ENCODE peak calls at places on chromosomes 5 and 9, in four cellular contexts. T, U, J and R are unnamed samples.

GRCh38 chr5:149002761-149003689 is 59.8 kb downstream of the SH3TC2 start:
- DNase-seq in J (no peak), T (no peak), U (no peak), R (no peak)

GRCh38 chr9:18379073-18379811 is 94.7 kb upstream of the ADAMTSL1 start:
- DNase-seq in J (no peak), T (no peak), U (no peak), R (peak)

GRCh38 chr9:129383005-129383414 is 204.9 kb upstream of the IER5L start:
- DNase-seq in T (peak), J (no peak), U (no peak), R (no peak)

GRCh38 chr5:34412769-34413168 is 243.4 kb upstream of the RAI14 start:
- DNase-seq in T (no peak), J (no peak), U (no peak), R (no peak)

GRCh38 chr5:160466889-160467554 is 45.4 kb downstream of the PTTG1 start:
- DNase-seq in T (no peak), U (no peak), J (no peak), R (no peak)

GRCh38 chr9:22446950-22447606 is 454 bp downstream of the DMRTA1 start:
- DNase-seq in T (peak), J (no peak), U (peak), R (no peak)

GRCh38 chr5:90746119-90746518 is 187.5 kb downstream of the ADGRV1 start:
- DNase-seq in U (no peak), J (no peak), T (no peak), R (no peak)

GRCh38 chr5:68711311-68712200 is 382.3 kb upstream of the SLC30A5 start:
- DNase-seq in U (no peak), J (no peak), T (no peak), R (no peak)

GRCh38 chr9:38641985-38642864 is 21.8 kb upstream of the ANKRD18A start:
- DNase-seq in J (no peak), U (peak), T (peak), R (no peak)

GRCh38 chr5:93017854-93018253 is 563.2 kb downstream of the NR2F1-AS1 start:
- DNase-seq in U (peak), J (no peak), T (no peak), R (peak)